ENCODE peak calls at places on chromosomes 4 and X, in nine cellular contexts. N is left lung, I is fibroblast of lung, R is pancreas, A is tibial artery, D is AG09319, K is Peyer's patch, B is endothelial cell, P is astrocyte. H is an unnamed sample.

GRCh38 chrX:46777971-46778810 is 19.3 kb upstream of the SLC9A7 start:
- DNase-seq in B (no peak), I (peak), P (peak), R (no peak), D (no peak), A (no peak), N (no peak), K (no peak), H (no peak)

GRCh38 chr4:163166041-163166579 is 580 bp downstream of the NAF1 start:
- DNase-seq in B (peak), K (peak), A (peak), P (peak), N (peak), I (peak), D (no peak), R (peak), H (peak)

GRCh38 chr4:184417802-184418511 is 56.4 kb downstream of the IRF2 start:
- DNase-seq in I (peak), K (no peak), A (no peak), P (peak), N (no peak), R (no peak), B (no peak), D (peak), H (no peak)

GRCh38 chr4:153486281-153487151 is 20.4 kb downstream of the TMEM131L start:
- DNase-seq in A (peak), R (peak), K (no peak), N (no peak), P (peak), B (no peak), I (peak), D (no peak), H (no peak)

GRCh38 chr4:112138538-112138937 is 6.7 kb upstream of the FAM241A start:
- DNase-seq in B (no peak), P (no peak), D (no peak), N (no peak), K (no peak), I (no peak), A (no peak), R (no peak), H (no peak)

GRCh38 chr4:13985824-13986223 is 358.3 kb upstream of the BOD1L1 start:
- DNase-seq in K (no peak), R (no peak), P (peak), A (no peak), I (peak), B (no peak), N (no peak), D (no peak), H (no peak)

GRCh38 chr4:98838977-98839618 is 89.8 kb downstream of the EIF4E start:
- DNase-seq in K (no peak), A (no peak), P (peak), N (no peak), D (no peak), B (no peak), I (peak), R (no peak), H (no peak)

GRCh38 chrX:10022580-10023245 is 55.6 kb downstream of the CLDN34 start:
- DNase-seq in N (no peak), D (no peak), I (peak), A (peak), R (no peak), P (peak), B (no peak), K (no peak), H (no peak)

GRCh38 chr4:136505020-136505419 is 1027.3 kb downstream of the PCDH18 start:
- DNase-seq in N (no peak), D (no peak), K (no peak), I (peak), A (no peak), B (no peak), R (no peak), P (peak), H (no peak)

GRCh38 chrX:19852014-19853005 is 35.1 kb downstream of the SH3KBP1 start:
- DNase-seq in K (no peak), D (no peak), A (no peak), N (no peak), B (no peak), R (no peak), P (peak), I (peak), H (no peak)

GRCh38 chr4:139576219-139576618 is 20.2 kb upstream of the SETD7 start:
- DNase-seq in B (no peak), N (no peak), K (no peak), D (no peak), P (peak), R (no peak), I (peak), A (no peak), H (no peak)

GRCh38 chrX:109740076-109740809 is 7.2 kb upstream of the ACSL4 start:
- DNase-seq in A (no peak), N (no peak), P (no peak), D (no peak), K (no peak), I (no peak), B (no peak), R (no peak), H (no peak)

GRCh38 chrX:103488332-103488731 is 31.0 kb downstream of the RAB40A start:
- DNase-seq in K (no peak), N (no peak), I (peak), B (no peak), D (no peak), R (no peak), P (no peak), A (no peak), H (no peak)

GRCh38 chrX:72372735-72373134 is 67.0 kb upstream of the CITED1 start:
- DNase-seq in I (no peak), R (no peak), K (no peak), N (no peak), A (no peak), D (no peak), P (no peak), B (no peak), H (no peak)

GRCh38 chr4:165873298-165874071 is 448 bp downstream of the TLL1 start:
- DNase-seq in K (no peak), B (peak), I (peak), N (peak), P (peak), A (no peak), R (peak), D (no peak), H (no peak)

GRCh38 chrX:47380268-47380667 is 9.9 kb downstream of the ZNF157 start:
- DNase-seq in P (no peak), A (no peak), R (no peak), D (no peak), N (no peak), K (peak), B (no peak), I (no peak), H (peak)

GRCh38 chr4:3074078-3074845 is at the start of the genes HTT and HTT-AS:
- DNase-seq in N (peak), R (peak), B (peak), D (peak), I (peak), P (peak), K (peak), A (peak), H (peak)
- TF ChIP-seq CTCF in N (no peak), R (no peak), B (no peak), D (no peak), I (no peak), P (no peak), K (peak), A (peak), H (no peak)

GRCh38 chrX:150536455-150537116 is 31.8 kb upstream of the MTM1 start:
- DNase-seq in R (no peak), B (no peak), D (no peak), K (no peak), A (no peak), P (no peak), I (no peak), N (no peak), H (no peak)
- TF ChIP-seq CTCF in R (no peak), B (no peak), D (no peak), K (peak), A (no peak), P (no peak), I (no peak), N (no peak), H (no peak)

GRCh38 chr4:20298986-20299385 is 47.3 kb downstream of the SLIT2 start:
- DNase-seq in B (no peak), P (no peak), N (no peak), I (no peak), R (no peak), K (no peak), D (no peak), A (no peak), H (no peak)
- TF ChIP-seq CTCF in B (no peak), P (no peak), N (no peak), I (no peak), R (no peak), K (no peak), D (no peak), A (no peak), H (no peak)

GRCh38 chr4:129362685-129363274 is 266.8 kb downstream of the C4orf33 start:
- DNase-seq in P (peak), N (no peak), B (peak), I (peak), K (no peak), D (peak), R (peak), A (no peak), H (no peak)
- TF ChIP-seq CTCF in P (peak), N (peak), B (peak), I (peak), K (peak), D (peak), R (peak), A (peak), H (peak)